ENCODE peak calls at places on chromosomes 13 and 19, in seven cellular contexts. G, F, V, P, M, O and S are unnamed samples.
A peak's percentile ranks its signal among the peaks of the same experiment; 100 is the strongest.

GRCh38 chr19:41144403-41144802 is 30.2 kb downstream of the CYP2F1 start:
- DNase-seq in G (peak; percentile 63), F (peak; percentile 94), V (peak; percentile 70), P (peak; percentile 43), M (peak; percentile 89), O (peak; percentile 76), S (peak; percentile 69)

GRCh38 chr13:28568286-28568685 is 73.4 kb upstream of the FLT1 start:
- DNase-seq in G (no peak), F (no peak), V (peak; percentile 11), P (no peak), M (peak; percentile 64), O (peak; percentile 38), S (no peak)

GRCh38 chr13:99419591-99420243 is 81.6 kb upstream of the TM9SF2 start:
- DNase-seq in G (no peak), F (no peak), V (no peak), P (no peak), M (no peak), O (peak; percentile 44), S (no peak)

GRCh38 chr13:106034201-106034600 is 501.3 kb downstream of the EFNB2 start:
- DNase-seq in G (no peak), F (no peak), V (no peak), P (no peak), M (no peak), O (no peak), S (no peak)

GRCh38 chr13:61778531-61778930 is 362.9 kb upstream of the PCDH20 start:
- DNase-seq in G (no peak), F (no peak), V (no peak), P (no peak), M (no peak), O (no peak), S (no peak)

GRCh38 chr13:24671367-24672117 is 8.7 kb upstream of the ATP12A start:
- DNase-seq in G (no peak), F (peak; percentile 14), V (peak; percentile 91), P (peak; percentile 78), M (no peak), O (peak; percentile 27), S (peak; percentile 90)

GRCh38 chr13:44237276-44237767 is 136.3 kb upstream of the SERP2 start:
- DNase-seq in G (no peak), F (no peak), V (peak; percentile 94), P (peak; percentile 56), M (no peak), O (no peak), S (peak; percentile 91)

GRCh38 chr19:18898533-18899408 is 2.8 kb upstream of the CERS1 start:
- DNase-seq in G (no peak), F (no peak), V (no peak), P (no peak), M (no peak), O (no peak), S (no peak)

GRCh38 chr19:46410205-46411087 is 2.9 kb downstream of the CCDC8 start:
- DNase-seq in G (no peak), F (no peak), V (no peak), P (no peak), M (no peak), O (no peak), S (no peak)

GRCh38 chr13:27022571-27023311 is 148.9 kb downstream of the USP12 start:
- DNase-seq in G (no peak), F (no peak), V (no peak), P (peak; percentile 84), M (no peak), O (no peak), S (peak; percentile 82)

GRCh38 chr13:93915269-93915809 is 564.1 kb downstream of the DCT start:
- DNase-seq in G (no peak), F (no peak), V (peak; percentile 73), P (no peak), M (no peak), O (no peak), S (peak; percentile 62)

GRCh38 chr19:12881172-12881808 is at the start of gene DNASE2:
- DNase-seq in G (peak; percentile 96), F (peak; percentile 86), V (peak; percentile 99), P (peak; percentile 89), M (peak; percentile 97), O (peak; percentile 99), S (peak; percentile 88)

GRCh38 chr19:40523322-40524047 is 53.2 kb upstream of the SHKBP1 start:
- DNase-seq in G (peak; percentile 60), F (peak; percentile 31), V (peak; percentile 62), P (peak; percentile 84), M (no peak), O (peak; percentile 93), S (peak; percentile 9)

GRCh38 chr13:49551245-49551644 is 34.1 kb downstream of the RCBTB1 start:
- DNase-seq in G (no peak), F (no peak), V (no peak), P (no peak), M (no peak), O (no peak), S (no peak)

GRCh38 chr19:50607874-50608785 is 31.6 kb downstream of the SYT3 start:
- DNase-seq in G (peak; percentile 94), F (peak; percentile 74), V (peak; percentile 49), P (no peak), M (peak; percentile 62), O (peak; percentile 93), S (peak; percentile 13)

GRCh38 chr19:5351731-5352228 is 11.2 kb upstream of the PTPRS start:
- DNase-seq in G (no peak), F (no peak), V (no peak), P (no peak), M (no peak), O (no peak), S (no peak)

GRCh38 chr13:98481511-98481951 is 95.4 kb downstream of the STK24 start:
- DNase-seq in G (no peak), F (no peak), V (no peak), P (no peak), M (peak; percentile 36), O (no peak), S (no peak)

GRCh38 chr19:36046443-36047050 is 7.5 kb downstream of the THAP8 start:
- DNase-seq in G (no peak), F (no peak), V (no peak), P (no peak), M (no peak), O (no peak), S (peak; percentile 69)